ENCODE peak calls at places on chromosomes 3 and 15, in five cellular contexts. D is cardiac fibroblast, Y is psoas muscle, C is osteoblast, A is heart left ventricle. I is an unnamed sample.

GRCh38 chr15:94677202-94677790 is 445.9 kb downstream of the MCTP2 start:
- DNase-seq in D (no peak), Y (no peak), C (no peak), A (no peak), I (peak)

GRCh38 chr15:89772933-89773583 is 3.1 kb upstream of the MESP2 start:
- DNase-seq in D (peak), Y (no peak), C (peak), A (no peak), I (peak)

GRCh38 chr3:183781246-183781645 is 44.1 kb downstream of the MAP6D1 start:
- DNase-seq in D (no peak), Y (no peak), C (no peak), A (no peak), I (no peak)

GRCh38 chr15:58738051-58738707 is 11.3 kb downstream of the ADAM10 start:
- DNase-seq in D (peak), Y (no peak), C (no peak), A (no peak), I (peak)

GRCh38 chr3:107241217-107241616 is 136.0 kb upstream of the CCDC54 start:
- DNase-seq in D (peak), Y (peak), C (peak), A (no peak), I (peak)

GRCh38 chr3:129261850-129262249 is 12.4 kb downstream of the COPG1 start:
- DNase-seq in D (no peak), Y (no peak), C (no peak), A (no peak), I (no peak)

GRCh38 chr3:185583925-185584324 is 2.2 kb upstream of the SENP2 start:
- DNase-seq in D (no peak), Y (no peak), C (no peak), A (no peak), I (no peak)

GRCh38 chr3:42717311-42717710 is 14.7 kb upstream of the HHATL start:
- DNase-seq in D (no peak), Y (no peak), C (no peak), A (no peak), I (no peak)

GRCh38 chr15:68583321-68583720 is 4.5 kb downstream of the CORO2B start:
- DNase-seq in D (no peak), Y (no peak), C (peak), A (no peak), I (no peak)

GRCh38 chr3:198076722-198077308 is 116.8 kb downstream of the LMLN start:
- DNase-seq in D (no peak), Y (no peak), C (no peak), A (no peak), I (no peak)

GRCh38 chr15:44501768-44502366 is 35.1 kb upstream of the EIF3J start:
- DNase-seq in D (peak), Y (no peak), C (peak), A (no peak), I (peak)

GRCh38 chr3:46707601-46708011 is 6.4 kb downstream of the TMIE start:
- DNase-seq in D (no peak), Y (no peak), C (no peak), A (peak), I (no peak)

GRCh38 chr3:195802261-195802701 is 9.4 kb downstream of the MUC4 start:
- DNase-seq in D (no peak), Y (no peak), C (peak), A (no peak), I (no peak)

GRCh38 chr3:197017003-197017402 is 12.6 kb downstream of the MELTF start:
- DNase-seq in D (no peak), Y (no peak), C (peak), A (peak), I (no peak)

GRCh38 chr15:69734699-69735098 is 282.1 kb downstream of the RPLP1 start:
- DNase-seq in D (no peak), Y (no peak), C (no peak), A (no peak), I (no peak)

GRCh38 chr15:70892002-70892911 is at the start of the genes LRRC49 and THAP10:
- DNase-seq in D (peak), Y (peak), C (peak), A (peak), I (peak)

GRCh38 chr15:70892912-70893560 is 410 bp downstream of the LRRC49 start:
- DNase-seq in D (peak), Y (no peak), C (peak), A (no peak), I (peak)
- TF ChIP-seq CTCF in D (peak), Y (peak), C (peak), A (peak), I (peak)

DNA sequence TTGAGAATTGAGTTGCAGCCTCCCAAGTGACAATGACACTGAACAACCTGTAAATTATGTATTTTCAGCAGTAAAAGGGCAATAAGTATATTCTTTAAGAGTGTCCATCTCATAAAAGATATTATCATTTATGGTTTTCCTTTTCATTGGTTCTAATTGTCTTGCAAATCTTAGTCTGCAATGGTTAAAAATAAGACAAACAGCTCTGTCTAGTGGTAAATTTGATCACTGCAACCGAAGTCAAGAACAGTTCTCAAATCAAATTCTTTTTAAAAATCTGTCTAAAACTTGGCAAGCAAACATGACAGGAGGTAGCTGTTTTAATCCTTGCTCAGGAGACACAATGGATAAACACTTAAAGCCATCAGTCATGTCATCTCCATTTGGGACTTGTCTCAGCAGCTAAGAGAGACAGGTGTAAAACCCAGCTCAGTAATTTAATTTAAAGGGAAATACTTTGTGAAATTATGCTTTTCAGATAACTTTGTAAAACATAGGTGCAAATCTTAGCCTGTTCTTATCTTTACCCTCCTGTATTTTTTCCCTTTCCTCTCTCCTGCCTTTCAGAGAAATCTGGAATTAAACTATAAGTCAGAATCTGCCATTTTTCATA is 150.3 kb upstream of the ARHGEF26 start:
- DNase-seq in D (peak), Y (no peak), C (peak), A (no peak), I (peak)
- TF ChIP-seq CTCF in D (peak), Y (no peak), C (peak), A (peak), I (peak)

GRCh38 chr3:74630602-74631001 is 16.1 kb upstream of the CNTN3 start:
- DNase-seq in D (peak), Y (no peak), C (no peak), A (no peak), I (peak)
- TF ChIP-seq CTCF in D (peak), Y (no peak), C (no peak), A (no peak), I (no peak)

GRCh38 chr3:103306081-103306480 is 871.3 kb downstream of the ZPLD1 start:
- DNase-seq in D (no peak), Y (no peak), C (no peak), A (no peak), I (no peak)

DNA sequence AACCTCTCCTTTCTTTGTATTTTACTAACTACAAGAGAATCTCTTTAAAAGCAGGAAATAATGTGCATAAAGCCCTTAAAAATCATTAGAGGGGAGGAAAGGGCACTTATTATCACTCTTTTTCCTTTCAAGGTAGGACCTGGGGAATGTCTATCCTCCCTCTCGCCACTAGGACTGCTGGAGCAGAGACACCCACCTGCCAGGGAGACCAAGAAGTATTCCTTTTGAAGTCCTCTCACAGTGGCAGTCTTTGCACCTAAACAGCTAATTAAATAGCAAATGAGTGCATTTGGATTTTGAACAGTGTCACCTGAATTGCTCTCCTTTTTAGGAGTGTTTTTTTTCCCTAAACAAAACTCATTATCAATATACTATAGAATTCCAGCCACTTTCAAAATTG is 874.1 kb downstream of the ZPLD1 start:
- DNase-seq in D (no peak), Y (no peak), C (no peak), A (no peak), I (peak)
- TF ChIP-seq CTCF in D (no peak), Y (no peak), C (no peak), A (no peak), I (peak)